ENCODE peak calls at places on chromosomes 7 and 10, in eight cellular contexts. Y is BJ, R is H9, C is lower lobe of right lung, B is heart right ventricle, W is left ventricle myocardium inferior, P is neural progenitor cell, I is HFF-Myc. X is an unnamed sample.

GRCh38 chr7:67696878-67697277 is 700.2 kb downstream of the TYW1 start:
- DNase-seq in Y (no peak), I (no peak), W (no peak), P (no peak), C (no peak), R (no peak), B (no peak), X (no peak)

GRCh38 chr7:30549933-30550493 is 44.7 kb upstream of the GARS1 start:
- DNase-seq in B (no peak), P (peak), I (no peak), C (no peak), R (no peak), W (no peak), Y (no peak), X (peak)

GRCh38 chr10:110398419-110399162 is 93.9 kb upstream of the SMNDC1 start:
- DNase-seq in P (peak), W (no peak), C (peak), Y (peak), R (no peak), I (peak), B (no peak), X (no peak)

GRCh38 chr7:1720325-1720724 is 50.2 kb downstream of the ELFN1 start:
- DNase-seq in P (no peak), W (no peak), I (no peak), Y (no peak), C (no peak), R (no peak), B (no peak), X (no peak)

GRCh38 chr10:66654861-66655260 is 271.0 kb upstream of the LRRTM3 start:
- DNase-seq in I (no peak), B (no peak), Y (no peak), R (no peak), C (no peak), P (no peak), W (no peak), X (no peak)

GRCh38 chr7:107879400-107880035 is 11.5 kb upstream of the DLD start:
- DNase-seq in I (no peak), C (no peak), B (no peak), W (no peak), Y (no peak), R (no peak), P (peak), X (peak)

GRCh38 chr7:32957326-32958045 is at the start of gene FKBP9:
- DNase-seq in C (peak), P (peak), B (peak), Y (no peak), I (no peak), R (peak), W (peak), X (peak)

GRCh38 chr7:130491841-130492518 is at the start of gene MEST:
- DNase-seq in I (no peak), R (peak), C (peak), P (peak), B (peak), W (no peak), Y (no peak), X (peak)

GRCh38 chr7:123748171-123748733 is 551 bp downstream of the WASL start:
- DNase-seq in R (peak), Y (no peak), W (peak), P (peak), C (peak), B (peak), I (no peak), X (peak)

GRCh38 chr10:59336632-59337031 is 25.7 kb downstream of the FAM13C start:
- DNase-seq in C (no peak), Y (no peak), W (no peak), I (no peak), B (no peak), P (no peak), R (no peak), X (no peak)

GRCh38 chr10:104199567-104199966 is 32.6 kb downstream of the CFAP43 start:
- DNase-seq in I (no peak), W (no peak), Y (no peak), C (no peak), B (no peak), P (no peak), R (no peak), X (no peak)

GRCh38 chr7:17030559-17030958 is 148.8 kb upstream of the AGR3 start:
- DNase-seq in R (no peak), I (no peak), W (no peak), Y (no peak), P (no peak), B (no peak), C (no peak), X (no peak)

GRCh38 chr10:122103592-122103991 is 114.6 kb downstream of the TACC2 start:
- DNase-seq in C (no peak), R (no peak), B (no peak), W (no peak), I (no peak), P (no peak), Y (no peak), X (no peak)

GRCh38 chr7:140484951-140485350 is 5.6 kb upstream of the MKRN1 start:
- DNase-seq in P (no peak), I (no peak), B (no peak), R (no peak), C (no peak), W (no peak), Y (no peak), X (no peak)

GRCh38 chr7:18499407-18500197 is 4.1 kb downstream of the HDAC9 start:
- DNase-seq in R (no peak), P (no peak), B (no peak), C (no peak), I (no peak), Y (no peak), W (no peak), X (no peak)

GRCh38 chr10:932589-932988 is 1.1 kb upstream of the LARP4B start:
- DNase-seq in I (no peak), R (no peak), W (no peak), Y (no peak), B (peak), P (no peak), C (peak), X (no peak)

GRCh38 chr10:104694074-104694473 is 53.0 kb downstream of the SORCS3 start:
- DNase-seq in Y (no peak), I (no peak), R (no peak), B (no peak), W (no peak), P (no peak), C (no peak), X (no peak)

GRCh38 chr10:128571071-128571470 is 444.8 kb upstream of the MKI67 start:
- DNase-seq in W (no peak), B (no peak), C (no peak), I (no peak), R (no peak), P (no peak), Y (no peak), X (no peak)

DNA sequence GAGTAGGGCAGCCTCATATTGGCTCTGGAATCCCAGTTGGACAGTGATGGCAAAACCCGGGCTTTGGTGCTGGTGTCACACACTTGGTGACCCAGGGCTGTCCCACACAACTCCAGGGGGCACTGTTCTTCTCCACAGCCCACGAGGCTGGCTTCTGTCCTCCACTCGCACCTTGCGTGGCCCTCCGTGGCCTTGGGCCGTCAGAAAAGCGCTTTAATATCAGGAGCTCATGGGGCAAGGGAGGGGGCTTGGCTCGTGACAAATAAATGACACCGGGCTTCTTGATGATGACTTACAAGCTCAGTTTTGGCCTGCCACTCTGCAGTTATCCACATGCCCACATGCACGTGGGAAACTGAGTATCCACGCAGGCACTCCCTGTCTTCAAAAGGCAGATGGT is 8.1 kb downstream of the DOCK1 start:
- DNase-seq in C (no peak), R (no peak), B (no peak), Y (no peak), W (no peak), I (no peak), P (no peak), X (no peak)
- TF ChIP-seq CTCF in C (no peak), R (peak), B (no peak), Y (no peak), W (no peak), I (no peak), P (no peak), X (no peak)

DNA sequence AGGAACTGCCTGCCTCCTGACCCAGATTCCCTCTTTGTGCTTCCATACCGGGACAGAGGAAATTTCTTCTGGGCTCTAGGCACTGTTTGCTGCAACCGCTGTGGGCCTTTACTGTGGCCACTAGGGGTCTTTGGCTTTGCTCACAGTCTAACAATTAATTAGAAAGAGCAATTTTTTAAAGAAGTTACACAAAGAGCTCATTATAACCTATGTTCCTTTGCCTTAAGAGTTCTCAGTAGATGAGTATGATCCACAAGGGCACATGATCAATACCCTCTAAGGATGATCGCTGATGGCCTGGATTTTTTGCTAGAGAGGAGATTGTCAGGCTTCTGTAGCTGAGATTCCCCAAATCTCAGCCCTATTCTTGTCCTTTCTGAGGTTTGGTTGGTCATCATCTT is 80.8 kb upstream of the RHOBTB1 start:
- DNase-seq in C (no peak), B (no peak), P (peak), W (no peak), Y (no peak), R (peak), I (no peak), X (peak)
- TF ChIP-seq CTCF in C (peak), B (peak), P (peak), W (peak), Y (peak), R (peak), I (peak), X (peak)

DNA sequence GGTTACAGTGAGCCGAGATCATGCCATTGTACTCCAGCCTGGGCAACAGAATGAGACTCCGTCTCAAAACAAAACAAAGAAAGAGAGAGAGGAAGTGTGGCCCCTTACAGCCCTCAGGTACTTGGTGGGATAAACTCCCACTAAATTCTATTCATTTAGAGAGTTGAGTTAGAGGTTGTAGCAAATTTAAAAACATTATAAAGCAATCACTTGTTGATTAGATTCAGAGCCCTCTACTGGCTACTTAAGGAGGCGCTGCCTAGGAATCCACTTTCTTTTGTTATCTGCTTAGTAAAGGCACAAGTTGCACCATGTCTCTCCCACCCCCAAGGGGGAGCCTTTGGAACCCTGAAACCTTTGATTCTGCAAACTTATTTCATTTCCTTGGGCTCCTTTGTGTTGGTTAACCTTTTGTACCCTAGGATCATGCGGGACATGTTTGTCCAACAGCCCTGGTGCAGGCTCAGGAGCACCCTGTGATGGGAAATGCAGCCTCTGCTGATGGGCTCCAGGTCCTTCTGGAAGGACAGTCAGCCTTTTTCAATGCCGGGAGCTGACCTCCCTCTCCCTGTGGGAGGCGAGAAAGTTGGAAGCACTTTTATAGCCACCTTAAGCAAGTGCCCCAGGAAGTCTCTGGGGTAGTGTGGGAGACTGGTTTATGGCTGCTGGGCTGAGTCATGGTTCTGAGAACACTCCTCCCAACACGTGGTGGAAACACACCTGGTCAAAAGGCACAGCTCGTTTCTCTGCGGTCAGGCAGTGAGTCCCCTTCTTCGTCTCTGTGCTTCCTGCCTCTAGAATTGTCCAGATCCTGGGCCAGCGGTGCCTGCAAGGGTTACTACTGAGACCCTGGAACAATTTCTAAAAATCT is 2.3 kb downstream of the HKDC1 start:
- DNase-seq in W (no peak), Y (no peak), C (no peak), I (peak), P (peak), R (peak), B (no peak), X (no peak)
- TF ChIP-seq CTCF in W (peak), Y (peak), C (peak), I (peak), P (peak), R (peak), B (peak), X (peak)

DNA sequence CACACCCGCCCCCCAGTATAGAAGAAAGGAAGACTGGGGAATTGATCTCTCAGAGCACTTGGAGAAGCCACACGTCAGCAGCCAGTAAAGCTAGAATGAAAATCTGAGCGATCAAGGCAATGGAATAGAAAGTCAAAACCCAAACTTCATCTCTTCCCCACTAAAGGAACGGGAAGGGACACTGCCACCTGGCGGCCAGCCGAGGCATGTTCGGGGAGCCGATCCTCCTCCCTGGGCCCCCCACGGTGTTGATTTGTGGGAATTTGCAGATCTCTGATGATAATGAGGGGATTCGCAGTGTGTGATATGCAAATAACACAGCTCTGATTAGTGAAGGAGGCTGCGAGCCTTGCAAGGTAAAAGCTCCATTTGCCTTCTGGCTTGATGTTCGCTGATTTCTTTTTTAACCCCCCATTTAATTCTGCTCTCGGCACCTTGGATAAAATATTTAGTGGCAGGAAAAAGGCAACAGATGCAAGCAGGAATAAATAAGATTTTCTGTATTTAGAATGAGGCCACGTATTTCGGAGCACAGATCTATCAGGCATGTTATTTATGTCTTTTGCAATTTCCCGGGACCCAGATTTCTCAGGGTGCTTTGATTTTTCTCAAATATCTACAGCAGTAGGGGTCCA is 258.6 kb downstream of the PAXIP1 start:
- DNase-seq in C (no peak), W (no peak), Y (no peak), B (peak), P (peak), R (peak), I (no peak), X (no peak)
- TF ChIP-seq CTCF in C (peak), W (peak), Y (peak), B (peak), P (peak), R (peak), I (peak), X (peak)

GRCh38 chr7:142739927-142740492 is 9.3 kb upstream of the PRSS1 start:
- DNase-seq in W (no peak), R (no peak), Y (no peak), I (no peak), C (no peak), P (no peak), B (no peak), X (no peak)
- TF ChIP-seq CTCF in W (no peak), R (peak), Y (no peak), I (no peak), C (no peak), P (no peak), B (no peak), X (no peak)

GRCh38 chr7:44448922-44449321 is 41.5 kb downstream of the NUDCD3 start:
- DNase-seq in P (no peak), R (no peak), I (no peak), B (no peak), Y (no peak), C (no peak), W (no peak), X (no peak)

GRCh38 chr7:44448456-44448855 is 42.0 kb downstream of the NUDCD3 start:
- DNase-seq in R (no peak), P (no peak), B (no peak), W (no peak), C (no peak), I (no peak), Y (no peak), X (no peak)

GRCh38 chr7:44447874-44448425 is 42.5 kb downstream of the NUDCD3 start:
- DNase-seq in I (no peak), Y (no peak), B (no peak), R (no peak), P (no peak), W (no peak), C (no peak), X (no peak)

GRCh38 chr7:44449531-44449930 is 40.9 kb downstream of the NUDCD3 start:
- DNase-seq in Y (peak), W (no peak), R (no peak), P (no peak), I (no peak), C (no peak), B (no peak), X (no peak)

DNA sequence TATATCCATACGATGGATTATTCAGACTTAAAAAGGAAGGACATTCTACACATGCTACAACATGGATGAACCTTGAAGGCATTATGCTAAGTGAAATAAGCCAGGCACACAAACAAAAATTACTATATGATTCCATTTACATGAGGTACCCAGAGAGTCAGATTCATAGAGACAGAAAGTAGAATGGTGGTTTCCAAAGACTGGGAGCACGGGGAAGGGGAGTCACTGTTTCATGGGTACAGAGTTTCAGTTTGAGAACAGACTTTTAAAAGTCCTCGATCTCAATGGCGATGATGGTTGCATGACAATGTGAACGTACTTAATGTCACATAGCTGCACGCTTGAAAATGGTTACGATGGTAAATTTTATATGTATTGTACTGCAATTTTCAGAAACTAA is 39.3 kb downstream of the NUDCD3 start:
- DNase-seq in Y (no peak), R (no peak), C (no peak), P (no peak), I (no peak), W (no peak), B (no peak), X (no peak)
- TF ChIP-seq CTCF in Y (no peak), R (no peak), C (no peak), P (no peak), I (no peak), W (no peak), B (no peak), X (no peak)

DNA sequence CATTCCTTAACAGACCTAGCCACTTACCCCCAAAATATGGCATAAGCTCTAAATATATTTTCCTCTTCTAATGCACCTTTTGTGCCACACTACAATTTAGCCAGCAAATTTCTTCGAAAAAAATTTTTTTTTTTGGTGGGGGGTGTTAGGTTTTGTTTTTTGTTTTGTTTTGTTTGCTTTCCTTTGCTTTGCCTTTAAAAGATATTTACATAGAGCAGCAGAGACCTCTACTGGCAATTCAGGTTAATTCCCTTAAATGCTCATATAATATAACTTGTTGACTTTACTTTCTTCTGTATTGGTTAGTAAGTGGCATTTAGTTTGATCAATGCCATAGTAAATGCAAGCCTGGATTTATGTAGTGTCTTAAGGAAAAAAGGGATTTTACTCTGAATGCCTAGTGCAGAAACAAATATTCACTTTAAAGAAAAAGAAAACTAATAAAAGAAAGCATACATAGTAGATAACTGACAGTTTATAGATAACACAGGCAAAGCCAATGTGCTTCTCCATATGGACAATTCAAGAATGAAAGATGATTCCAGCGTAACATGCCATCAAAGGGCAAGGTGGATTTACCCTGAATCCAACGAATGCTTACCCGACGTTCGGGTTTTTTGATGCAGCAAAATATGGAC is 1250.6 kb downstream of the GATA3 start:
- DNase-seq in I (no peak), Y (no peak), R (no peak), C (no peak), W (no peak), P (peak), B (no peak), X (no peak)
- TF ChIP-seq CTCF in I (peak), Y (peak), R (peak), C (peak), W (peak), P (peak), B (peak), X (peak)

X was measured in glutamatergic neuron.